ENCODE peak calls at places on chromosomes 5 and 9, in four cellular contexts. One of them, this sample, is unnamed.

GRCh38 chr5:1199649-1200494 is 1.5 kb upstream of the SLC6A19 start:
- DNase-seq in K562: peak
- DNase-seq in GM12878: no peak
- DNase-seq in HL-60: no peak
- DNase-seq in this sample: no peak

GRCh38 chr9:80874276-80874675 is 815.1 kb downstream of the TLE1 start:
- DNase-seq in K562: no peak
- DNase-seq in GM12878: no peak
- DNase-seq in HL-60: no peak
- DNase-seq in this sample: no peak

GRCh38 chr5:126938461-126938860 is 91.9 kb downstream of the MARCHF3 start:
- DNase-seq in K562: no peak
- DNase-seq in GM12878: no peak
- DNase-seq in HL-60: no peak
- DNase-seq in this sample: no peak

GRCh38 chr5:13866792-13867191 is 77.7 kb downstream of the DNAH5 start:
- DNase-seq in K562: peak
- DNase-seq in GM12878: no peak
- DNase-seq in HL-60: no peak
- DNase-seq in this sample: no peak

GRCh38 chr5:128536229-128536860 is 1.7 kb downstream of the FBN2 start:
- DNase-seq in K562: no peak
- DNase-seq in GM12878: no peak
- DNase-seq in HL-60: no peak
- DNase-seq in this sample: no peak

GRCh38 chr5:80958611-80959010 is 1.6 kb upstream of the RASGRF2 start:
- DNase-seq in K562: no peak
- DNase-seq in GM12878: no peak
- DNase-seq in HL-60: no peak
- DNase-seq in this sample: no peak

GRCh38 chr5:109161914-109162683 is 247.7 kb downstream of the PJA2 start:
- DNase-seq in K562: no peak
- DNase-seq in GM12878: peak
- DNase-seq in HL-60: no peak
- DNase-seq in this sample: no peak

GRCh38 chr5:123450641-123451421 is 27.6 kb upstream of the CEP120 start:
- DNase-seq in K562: no peak
- DNase-seq in GM12878: no peak
- DNase-seq in HL-60: no peak
- DNase-seq in this sample: no peak

GRCh38 chr9:127722055-127722454 is 6.2 kb downstream of the TTC16 start:
- DNase-seq in K562: no peak
- DNase-seq in GM12878: no peak
- DNase-seq in HL-60: no peak
- DNase-seq in this sample: no peak

GRCh38 chr9:8857330-8858249 is 1058.0 kb upstream of the DMAC1 start:
- DNase-seq in K562: no peak
- DNase-seq in GM12878: no peak
- DNase-seq in HL-60: no peak
- DNase-seq in this sample: no peak

GRCh38 chr5:54753034-54753433 is 232.4 kb downstream of the ESM1 start:
- DNase-seq in K562: no peak
- DNase-seq in GM12878: peak
- DNase-seq in HL-60: no peak
- DNase-seq in this sample: peak

GRCh38 chr5:54738118-54738972 is 220.8 kb downstream of the SNX18 start:
- DNase-seq in K562: peak
- DNase-seq in GM12878: no peak
- DNase-seq in HL-60: no peak
- DNase-seq in this sample: no peak

GRCh38 chr9:99445377-99445891 is 223.4 kb downstream of the SEC61B start:
- DNase-seq in K562: no peak
- DNase-seq in GM12878: no peak
- DNase-seq in HL-60: no peak
- DNase-seq in this sample: no peak

GRCh38 chr9:97078362-97078761 is 39.4 kb upstream of the CTSV start:
- DNase-seq in K562: no peak
- DNase-seq in GM12878: no peak
- DNase-seq in HL-60: no peak
- DNase-seq in this sample: no peak

GRCh38 chr5:88407341-88407740 is 138.7 kb upstream of the TMEM161B start:
- DNase-seq in K562: no peak
- DNase-seq in GM12878: no peak
- DNase-seq in HL-60: no peak
- DNase-seq in this sample: no peak

GRCh38 chr5:165161204-165161603 is 1655.8 kb downstream of the MAT2B start:
- DNase-seq in K562: no peak
- DNase-seq in GM12878: no peak
- DNase-seq in HL-60: no peak
- DNase-seq in this sample: no peak

GRCh38 chr9:116152941-116153764 is 438 bp upstream of the PAPPA start:
- DNase-seq in K562: no peak
- DNase-seq in GM12878: no peak
- DNase-seq in HL-60: no peak
- DNase-seq in this sample: no peak

GRCh38 chr5:139640432-139641115 is 7.6 kb upstream of the CXXC5 start:
- DNase-seq in K562: no peak
- DNase-seq in GM12878: no peak
- DNase-seq in HL-60: no peak
- DNase-seq in this sample: no peak

GRCh38 chr5:158011420-158011819 is 152.5 kb upstream of the CLINT1 start:
- DNase-seq in K562: no peak
- DNase-seq in GM12878: no peak
- DNase-seq in HL-60: no peak
- DNase-seq in this sample: no peak

GRCh38 chr5:102959055-102959454 is 160.9 kb downstream of the GIN1 start:
- DNase-seq in K562: no peak
- DNase-seq in GM12878: no peak
- DNase-seq in HL-60: no peak
- DNase-seq in this sample: no peak
- TF ChIP-seq SPI1 in K562: no peak
- TF ChIP-seq SPI1 in GM12878: no peak
- TF ChIP-seq SPI1 in HL-60: no peak
- TF ChIP-seq SPI1 in this sample: no peak

DNA sequence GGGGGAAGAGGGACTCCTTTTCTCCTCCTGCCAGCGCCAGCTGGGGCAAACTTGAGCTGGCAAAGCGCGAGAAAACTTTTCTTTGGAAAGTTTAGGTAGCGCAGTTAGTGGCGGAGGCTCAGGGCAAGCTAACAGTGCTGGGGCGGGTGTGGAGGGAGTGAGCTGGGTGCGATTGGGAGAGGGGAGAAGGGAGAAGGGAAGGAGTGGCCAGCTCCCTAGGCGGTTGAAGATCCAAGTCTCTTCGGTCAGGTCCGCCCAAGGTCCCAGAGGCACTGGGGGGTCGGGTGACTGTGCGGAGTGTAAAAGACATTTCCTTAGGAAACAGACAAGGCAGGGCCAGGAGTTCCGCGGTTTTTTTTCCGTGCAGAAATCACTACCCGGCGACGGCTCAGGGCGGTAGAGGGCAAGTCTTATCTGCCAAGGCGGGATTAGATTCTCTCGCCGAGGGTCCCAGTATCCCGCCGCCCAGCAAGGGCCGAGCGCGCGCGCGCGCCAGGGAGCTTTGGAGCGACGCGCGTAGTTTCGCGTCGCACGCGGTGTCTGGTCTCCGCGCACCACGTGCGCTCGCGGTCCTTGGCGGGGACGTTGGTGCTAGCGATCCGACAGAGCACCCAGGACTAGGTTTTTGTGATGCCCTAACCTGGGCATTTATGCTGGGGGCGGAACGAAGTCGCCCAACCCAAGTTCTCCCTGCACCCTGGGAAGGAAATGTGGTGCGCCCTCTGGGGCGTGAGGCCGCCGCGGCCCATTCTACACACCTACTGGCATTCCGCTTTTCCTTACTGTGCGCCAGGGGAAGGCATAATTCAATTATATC is 33.7 kb upstream of the NFIB start:
- DNase-seq in K562: no peak
- DNase-seq in GM12878: no peak
- DNase-seq in HL-60: no peak
- DNase-seq in this sample: no peak
- TF ChIP-seq SPI1 in K562: no peak
- TF ChIP-seq SPI1 in GM12878: no peak
- TF ChIP-seq SPI1 in HL-60: no peak
- TF ChIP-seq SPI1 in this sample: no peak

DNA sequence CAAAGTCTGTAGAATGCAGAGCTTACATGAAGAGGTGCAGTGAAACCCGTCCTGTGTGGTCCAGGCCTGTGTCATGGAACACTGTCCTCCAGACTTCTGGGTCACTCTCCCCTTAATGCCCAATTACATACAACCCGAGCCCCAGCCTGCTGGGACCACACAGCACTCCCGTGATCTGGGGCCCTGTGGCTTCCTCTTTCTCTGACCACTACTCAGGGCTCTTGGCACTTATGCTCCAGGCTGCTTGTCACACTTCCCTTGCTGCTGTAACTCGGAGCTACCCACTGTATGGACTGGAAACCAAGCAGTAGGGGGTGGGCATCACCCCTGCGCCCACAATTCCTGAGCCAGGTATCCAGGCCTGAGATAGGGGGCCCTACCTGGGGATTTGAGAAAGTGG is 10.3 kb upstream of the IL3 start:
- DNase-seq in K562: no peak
- DNase-seq in GM12878: no peak
- DNase-seq in HL-60: no peak
- DNase-seq in this sample: no peak
- TF ChIP-seq SPI1 in K562: peak
- TF ChIP-seq SPI1 in GM12878: peak
- TF ChIP-seq SPI1 in HL-60: peak
- TF ChIP-seq SPI1 in this sample: peak

GRCh38 chr5:67010684-67011409 is 185.8 kb downstream of the CD180 start:
- DNase-seq in K562: no peak
- DNase-seq in GM12878: no peak
- DNase-seq in HL-60: no peak
- DNase-seq in this sample: no peak
- TF ChIP-seq SPI1 in K562: no peak
- TF ChIP-seq SPI1 in GM12878: no peak
- TF ChIP-seq SPI1 in HL-60: no peak
- TF ChIP-seq SPI1 in this sample: no peak

GRCh38 chr5:151571270-151572173 is 19.6 kb downstream of the FAT2 start:
- DNase-seq in K562: no peak
- DNase-seq in GM12878: no peak
- DNase-seq in HL-60: no peak
- DNase-seq in this sample: no peak
- TF ChIP-seq SPI1 in K562: no peak
- TF ChIP-seq SPI1 in GM12878: no peak
- TF ChIP-seq SPI1 in HL-60: no peak
- TF ChIP-seq SPI1 in this sample: no peak

GRCh38 chr5:76163111-76163628 is 80.0 kb downstream of the SV2C start:
- DNase-seq in K562: no peak
- DNase-seq in GM12878: no peak
- DNase-seq in HL-60: no peak
- DNase-seq in this sample: no peak
- TF ChIP-seq SPI1 in K562: no peak
- TF ChIP-seq SPI1 in GM12878: no peak
- TF ChIP-seq SPI1 in HL-60: no peak
- TF ChIP-seq SPI1 in this sample: no peak

GRCh38 chr9:18767141-18767540 is 265.9 kb downstream of the SAXO1 start:
- DNase-seq in K562: no peak
- DNase-seq in GM12878: no peak
- DNase-seq in HL-60: no peak
- DNase-seq in this sample: no peak
- TF ChIP-seq SPI1 in K562: no peak
- TF ChIP-seq SPI1 in GM12878: no peak
- TF ChIP-seq SPI1 in HL-60: no peak
- TF ChIP-seq SPI1 in this sample: no peak

DNA sequence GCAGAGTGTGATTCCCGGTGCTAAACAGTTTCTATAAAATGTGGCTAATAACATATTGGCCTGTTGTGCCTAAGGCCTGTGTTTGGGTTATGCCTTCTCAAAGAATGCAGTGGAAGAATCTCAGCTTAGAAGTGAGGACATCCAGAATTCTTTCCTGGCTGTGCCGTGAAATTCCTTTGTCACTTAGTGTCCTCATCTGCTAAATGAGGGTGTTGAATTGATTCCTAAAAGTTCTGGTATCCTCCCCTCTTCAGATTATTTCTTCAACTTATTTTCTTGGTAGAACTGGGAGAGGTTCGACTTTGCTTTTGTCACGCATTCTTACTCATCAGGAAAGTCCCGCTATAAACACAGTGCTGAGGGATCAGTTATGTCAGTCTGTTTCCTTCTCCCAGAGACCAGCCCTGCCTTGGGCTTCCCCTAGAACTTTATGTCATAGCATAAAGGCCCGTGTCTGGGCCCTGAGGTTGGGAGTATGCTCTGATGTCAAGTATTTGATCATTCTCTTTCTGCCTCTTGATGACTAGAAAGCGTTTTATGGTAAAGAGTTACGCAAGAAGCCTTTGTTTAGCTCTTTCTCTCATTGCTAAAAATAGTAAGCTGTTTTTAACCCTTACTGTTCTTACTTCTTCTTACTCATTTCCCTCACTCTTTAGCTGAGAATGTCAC is 29.5 kb downstream of the MTAP start:
- DNase-seq in K562: no peak
- DNase-seq in GM12878: peak
- DNase-seq in HL-60: no peak
- DNase-seq in this sample: no peak
- TF ChIP-seq SPI1 in K562: no peak
- TF ChIP-seq SPI1 in GM12878: no peak
- TF ChIP-seq SPI1 in HL-60: no peak
- TF ChIP-seq SPI1 in this sample: no peak

GRCh38 chr5:174599992-174600391 is 124.4 kb upstream of the MSX2 start:
- DNase-seq in K562: no peak
- DNase-seq in GM12878: no peak
- DNase-seq in HL-60: no peak
- DNase-seq in this sample: no peak

GRCh38 chr5:174606153-174606552 is 118.2 kb upstream of the MSX2 start:
- DNase-seq in K562: no peak
- DNase-seq in GM12878: no peak
- DNase-seq in HL-60: no peak
- DNase-seq in this sample: no peak

GRCh38 chr5:174606646-174607045 is 117.7 kb upstream of the MSX2 start:
- DNase-seq in K562: no peak
- DNase-seq in GM12878: no peak
- DNase-seq in HL-60: no peak
- DNase-seq in this sample: no peak

GRCh38 chr5:174607205-174607604 is 117.2 kb upstream of the MSX2 start:
- DNase-seq in K562: no peak
- DNase-seq in GM12878: no peak
- DNase-seq in HL-60: no peak
- DNase-seq in this sample: no peak

DNA sequence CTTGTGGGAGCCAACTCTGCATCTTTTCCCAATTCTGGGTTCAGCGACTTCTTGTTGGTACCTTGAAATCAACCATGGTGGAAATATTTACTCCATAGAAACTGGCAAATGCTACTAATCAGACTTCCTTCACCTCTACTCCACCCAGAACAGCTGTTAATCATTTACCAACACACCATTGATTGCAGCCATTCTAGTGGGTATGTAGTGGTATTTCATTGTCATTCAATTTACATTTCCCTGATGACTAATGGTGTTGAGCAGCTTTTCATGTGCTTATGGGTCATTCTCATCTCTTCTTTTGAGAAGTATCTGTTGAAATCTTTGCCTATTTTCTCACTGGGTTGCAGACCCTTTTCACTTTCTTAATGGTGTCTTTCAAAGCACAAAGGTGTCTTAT is 122.4 kb upstream of the MSX2 start:
- DNase-seq in K562: no peak
- DNase-seq in GM12878: no peak
- DNase-seq in HL-60: no peak
- DNase-seq in this sample: no peak
- TF ChIP-seq SPI1 in K562: no peak
- TF ChIP-seq SPI1 in GM12878: no peak
- TF ChIP-seq SPI1 in HL-60: no peak
- TF ChIP-seq SPI1 in this sample: no peak